ENCODE peak calls at places on chromosomes 2 and 18, in seven cellular contexts. T is A549, E is uterus, J is tibial nerve, G is H54, Y is lower leg skin, N is body of pancreas. U is an unnamed sample.

GRCh38 chr2:162731917-162732804 is 106.4 kb downstream of the KCNH7 start:
- DNase-seq in T (no peak), E (no peak), N (no peak), Y (no peak), J (no peak), G (no peak), U (no peak)

GRCh38 chr2:46875226-46875899 is 40.2 kb downstream of the MCFD2 start:
- DNase-seq in E (no peak), T (no peak), Y (no peak), G (no peak), J (no peak), N (no peak), U (peak; percentile 28)

GRCh38 chr2:62556082-62556481 is 50.1 kb upstream of the TMEM17 start:
- DNase-seq in G (no peak), Y (no peak), N (no peak), T (no peak), J (no peak), E (no peak), U (no peak)

GRCh38 chr2:210302326-210302725 is 12.6 kb downstream of the MYL1 start:
- DNase-seq in J (no peak), N (no peak), Y (no peak), E (no peak), G (no peak), T (no peak), U (no peak)

GRCh38 chr18:59063300-59063895 is 76.3 kb upstream of the SEC11C start:
- DNase-seq in J (no peak), G (no peak), T (no peak), Y (no peak), N (no peak), E (no peak), U (no peak)

GRCh38 chr2:53964987-53965687 is 5.7 kb downstream of the PSME4 start:
- DNase-seq in E (no peak), G (no peak), J (no peak), T (peak; percentile 20), Y (no peak), N (no peak), U (no peak)

GRCh38 chr2:100178085-100178788 is 35.8 kb upstream of the AFF3 start:
- DNase-seq in E (no peak), Y (no peak), G (peak; percentile 66), N (peak; percentile 40), J (no peak), T (peak; percentile 91), U (peak; percentile 38)

GRCh38 chr18:4605222-4605621 is 150.1 kb upstream of the DLGAP1 start:
- DNase-seq in E (no peak), N (no peak), T (no peak), Y (no peak), J (no peak), G (no peak), U (no peak)

GRCh38 chr18:50659091-50660003 is 99.5 kb downstream of the MAPK4 start:
- DNase-seq in E (no peak), T (peak; percentile 44), N (no peak), Y (peak; percentile 56), G (peak; percentile 52), J (no peak), U (peak; percentile 5)

GRCh38 chr2:165804719-165805118 is 10.7 kb upstream of the GALNT3 start:
- DNase-seq in N (peak; percentile 33), J (no peak), E (no peak), T (no peak), G (no peak), Y (no peak), U (no peak)

GRCh38 chr18:27996792-27997191 is 180.1 kb downstream of the CDH2 start:
- DNase-seq in Y (no peak), E (no peak), N (no peak), G (no peak), J (no peak), T (no peak), U (peak; percentile 66)

GRCh38 chr2:72386288-72386687 is 238.6 kb upstream of the CYP26B1 start:
- DNase-seq in Y (no peak), J (no peak), G (no peak), N (no peak), T (peak; percentile 30), E (no peak), U (no peak)

GRCh38 chr2:118844261-118845004 is 3.0 kb downstream of the EN1 start:
- DNase-seq in N (no peak), Y (peak; percentile 84), J (no peak), E (no peak), T (no peak), G (no peak), U (no peak)

GRCh38 chr2:162184362-162184761 is 32.3 kb upstream of the GCG start:
- DNase-seq in E (no peak), J (no peak), N (no peak), G (no peak), Y (no peak), T (no peak), U (no peak)

GRCh38 chr2:239621611-239622010 is 220.8 kb upstream of the HDAC4 start:
- DNase-seq in E (no peak), T (no peak), G (no peak), Y (no peak), J (no peak), N (no peak), U (no peak)

GRCh38 chr2:5696351-5696740 is 4.2 kb downstream of the SOX11 start:
- DNase-seq in N (no peak), J (no peak), E (no peak), T (no peak), Y (no peak), G (no peak), U (peak; percentile 27)

GRCh38 chr2:85265304-85265703 is 62.5 kb downstream of the TGOLN2 start:
- DNase-seq in G (no peak), Y (no peak), N (peak; percentile 13), E (peak; percentile 43), J (no peak), T (no peak), U (no peak)

GRCh38 chr18:22342625-22343024 is 75.1 kb downstream of the CTAGE1 start:
- DNase-seq in Y (no peak), E (peak; percentile 83), N (peak; percentile 50), G (peak; percentile 41), J (no peak), T (no peak), U (peak; percentile 78)

GRCh38 chr2:9002637-9003365 is 683 bp downstream of the MBOAT2 start:
- DNase-seq in E (peak; percentile 16), T (peak; percentile 37), G (no peak), N (peak; percentile 10), J (no peak), Y (peak; percentile 85), U (no peak)

GRCh38 chr2:9003366-9003615 is 193 bp downstream of the MBOAT2 start:
- DNase-seq in G (no peak), N (no peak), Y (no peak), J (no peak), T (no peak), E (no peak), U (no peak)

GRCh38 chr2:9002313-9002636 is 1.2 kb downstream of the MBOAT2 start:
- DNase-seq in Y (no peak), T (no peak), G (no peak), E (no peak), N (no peak), J (no peak), U (no peak)

GRCh38 chr2:9004338-9005204 is 1.1 kb upstream of the MBOAT2 start:
- DNase-seq in T (no peak), E (no peak), Y (no peak), G (no peak), J (no peak), N (no peak), U (peak; percentile 36)

GRCh38 chr2:9003616-9004337 is at the start of gene MBOAT2:
- DNase-seq in G (peak; percentile 95), Y (peak; percentile 96), T (peak; percentile 92), N (peak; percentile 81), J (peak; percentile 69), E (peak; percentile 86), U (peak; percentile 89)
- TF ChIP-seq POLR2A in G (peak; percentile 95), Y (no peak), T (peak; percentile 97), N (peak; percentile 66), J (peak; percentile 93), E (peak; percentile 72), U (peak; percentile 86)

GRCh38 chr2:227406177-227407031 is 18.7 kb upstream of the SCYGR1 start:
- DNase-seq in J (no peak), N (peak; percentile 81), G (peak; percentile 66), Y (peak; percentile 84), E (peak; percentile 35), T (peak; percentile 98), U (peak; percentile 99)
- TF ChIP-seq POLR2A in J (no peak), N (no peak), G (no peak), Y (no peak), E (no peak), T (no peak), U (no peak)

DNA sequence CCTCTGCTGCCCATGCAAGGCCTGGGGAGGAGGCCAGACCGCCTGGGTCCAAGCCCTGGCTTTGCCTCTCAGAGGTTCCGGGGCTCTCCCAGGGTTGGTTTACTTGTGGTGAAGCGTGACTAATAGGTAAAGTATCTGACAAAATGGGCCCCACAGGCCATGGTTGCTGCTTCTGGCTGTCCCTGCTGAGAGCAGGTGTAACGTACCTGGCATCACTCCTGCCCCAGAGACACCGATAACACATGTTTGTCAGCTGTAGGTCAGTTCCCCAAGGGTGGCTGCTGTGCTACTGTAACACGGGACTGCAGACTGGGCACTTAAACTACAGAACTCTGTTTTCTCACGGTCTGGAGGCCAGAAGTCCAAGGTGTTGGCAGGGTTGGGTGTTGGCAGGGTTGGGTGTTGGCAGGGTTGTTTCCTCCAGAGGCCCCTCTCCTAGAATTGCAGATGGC is 34.1 kb downstream of the ODC1 start:
- DNase-seq in T (no peak), G (peak; percentile 66), Y (no peak), E (no peak), J (no peak), N (peak; percentile 92), U (peak; percentile 68)
- TF ChIP-seq POLR2A in T (no peak), G (no peak), Y (no peak), E (no peak), J (no peak), N (peak; percentile 8), U (no peak)

GRCh38 chr2:180763249-180763989 is 217.0 kb upstream of the UBE2E3 start:
- DNase-seq in T (peak; percentile 49), G (no peak), Y (no peak), J (no peak), N (no peak), E (no peak), U (no peak)

GRCh38 chr2:180759631-180760030 is 220.8 kb upstream of the UBE2E3 start:
- DNase-seq in G (no peak), N (no peak), Y (no peak), E (no peak), T (no peak), J (no peak), U (no peak)

GRCh38 chr2:180761224-180761623 is 219.2 kb upstream of the UBE2E3 start:
- DNase-seq in T (peak; percentile 50), N (no peak), E (no peak), G (no peak), Y (no peak), J (no peak), U (peak; percentile 65)
- TF ChIP-seq POLR2A in T (no peak), N (no peak), E (no peak), G (no peak), Y (no peak), J (no peak), U (no peak)

DNA sequence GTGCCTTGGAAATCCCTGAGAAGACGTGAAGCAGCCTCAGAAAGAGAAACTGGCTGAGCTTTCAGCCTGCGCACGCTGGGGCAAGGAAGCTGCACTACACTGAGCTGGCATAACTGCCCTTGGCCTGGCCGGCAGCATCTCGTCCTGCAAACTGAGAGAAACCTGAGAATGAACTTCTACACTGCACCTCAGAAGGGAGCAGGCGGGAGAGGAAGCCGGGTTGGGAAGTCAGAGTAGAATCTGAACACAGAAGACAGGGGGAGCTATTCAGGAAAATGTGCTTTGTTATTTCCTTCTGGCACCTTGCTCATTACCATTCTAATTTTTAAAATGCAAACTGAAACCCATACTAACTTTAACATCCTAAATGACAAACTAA is 70.9 kb downstream of the ZEB2 start:
- DNase-seq in T (peak; percentile 7), Y (no peak), J (no peak), N (no peak), E (no peak), G (no peak), U (no peak)
- TF ChIP-seq POLR2A in T (no peak), Y (no peak), J (no peak), N (no peak), E (no peak), G (no peak), U (no peak)